ENCODE peak calls at places on chromosomes 3 and 15, in seven cellular contexts. One of them, this sample, is unnamed.

GRCh38 chr3:21624514-21624913 is 126.5 kb downstream of the ZNF385D start:
- DNase-seq in stimulated activated naive CD8-positive, alpha-beta T cell treated with anti-CD3 and anti-CD28 coated beads, Interleukin-15, amount 100 ng/mL, for 72 hours: no peak
- DNase-seq in NCI-H2029: no peak
- DNase-seq in cardiac muscle cell: peak
- DNase-seq in AG08395: no peak
- DNase-seq in NB4: no peak
- DNase-seq in AG10803: no peak
- DNase-seq in this sample: no peak

GRCh38 chr3:29275309-29275708 is 5.6 kb upstream of the RBMS3 start:
- DNase-seq in NB4: no peak
- DNase-seq in stimulated activated naive CD8-positive, alpha-beta T cell treated with anti-CD3 and anti-CD28 coated beads, Interleukin-15, amount 100 ng/mL, for 72 hours: no peak
- DNase-seq in NCI-H2029: no peak
- DNase-seq in AG10803: peak
- DNase-seq in AG08395: peak
- DNase-seq in cardiac muscle cell: peak
- DNase-seq in this sample: no peak

GRCh38 chr15:60423540-60423939 is 25.8 kb upstream of the ANXA2 start:
- DNase-seq in AG08395: peak
- DNase-seq in NB4: no peak
- DNase-seq in AG10803: peak
- DNase-seq in NCI-H2029: no peak
- DNase-seq in stimulated activated naive CD8-positive, alpha-beta T cell treated with anti-CD3 and anti-CD28 coated beads, Interleukin-15, amount 100 ng/mL, for 72 hours: no peak
- DNase-seq in cardiac muscle cell: peak
- DNase-seq in this sample: no peak

GRCh38 chr3:50340404-50341329 is at the start of gene RASSF1:
- DNase-seq in AG10803: peak
- DNase-seq in NCI-H2029: no peak
- DNase-seq in cardiac muscle cell: peak
- DNase-seq in NB4: peak
- DNase-seq in AG08395: peak
- DNase-seq in stimulated activated naive CD8-positive, alpha-beta T cell treated with anti-CD3 and anti-CD28 coated beads, Interleukin-15, amount 100 ng/mL, for 72 hours: peak
- DNase-seq in this sample: no peak

GRCh38 chr3:197298858-197299854 is 744 bp upstream of the DLG1 start:
- DNase-seq in AG08395: no peak
- DNase-seq in cardiac muscle cell: peak
- DNase-seq in stimulated activated naive CD8-positive, alpha-beta T cell treated with anti-CD3 and anti-CD28 coated beads, Interleukin-15, amount 100 ng/mL, for 72 hours: peak
- DNase-seq in AG10803: peak
- DNase-seq in NB4: peak
- DNase-seq in NCI-H2029: peak
- DNase-seq in this sample: peak

GRCh38 chr3:86794336-86795065 is 196.4 kb downstream of the VGLL3 start:
- DNase-seq in AG10803: peak
- DNase-seq in NCI-H2029: no peak
- DNase-seq in stimulated activated naive CD8-positive, alpha-beta T cell treated with anti-CD3 and anti-CD28 coated beads, Interleukin-15, amount 100 ng/mL, for 72 hours: no peak
- DNase-seq in cardiac muscle cell: peak
- DNase-seq in NB4: no peak
- DNase-seq in AG08395: no peak
- DNase-seq in this sample: no peak

GRCh38 chr15:88805031-88805780 is 2.0 kb downstream of the ACAN start:
- DNase-seq in NCI-H2029: no peak
- DNase-seq in stimulated activated naive CD8-positive, alpha-beta T cell treated with anti-CD3 and anti-CD28 coated beads, Interleukin-15, amount 100 ng/mL, for 72 hours: no peak
- DNase-seq in cardiac muscle cell: no peak
- DNase-seq in AG10803: no peak
- DNase-seq in NB4: peak
- DNase-seq in AG08395: no peak
- DNase-seq in this sample: no peak

GRCh38 chr3:30702521-30703404 is 96.4 kb downstream of the TGFBR2 start:
- DNase-seq in stimulated activated naive CD8-positive, alpha-beta T cell treated with anti-CD3 and anti-CD28 coated beads, Interleukin-15, amount 100 ng/mL, for 72 hours: no peak
- DNase-seq in AG10803: no peak
- DNase-seq in AG08395: no peak
- DNase-seq in NB4: no peak
- DNase-seq in cardiac muscle cell: no peak
- DNase-seq in NCI-H2029: no peak
- DNase-seq in this sample: no peak

GRCh38 chr3:75338342-75338741 is 325.8 kb upstream of the FRG2C start:
- DNase-seq in stimulated activated naive CD8-positive, alpha-beta T cell treated with anti-CD3 and anti-CD28 coated beads, Interleukin-15, amount 100 ng/mL, for 72 hours: no peak
- DNase-seq in cardiac muscle cell: no peak
- DNase-seq in NB4: no peak
- DNase-seq in AG10803: no peak
- DNase-seq in AG08395: no peak
- DNase-seq in NCI-H2029: no peak
- DNase-seq in this sample: no peak

GRCh38 chr3:12405432-12406272 is 78.6 kb upstream of the TSEN2 start:
- DNase-seq in stimulated activated naive CD8-positive, alpha-beta T cell treated with anti-CD3 and anti-CD28 coated beads, Interleukin-15, amount 100 ng/mL, for 72 hours: no peak
- DNase-seq in NB4: peak
- DNase-seq in cardiac muscle cell: peak
- DNase-seq in NCI-H2029: no peak
- DNase-seq in AG08395: no peak
- DNase-seq in AG10803: no peak
- DNase-seq in this sample: no peak

GRCh38 chr3:8972614-8973013 is 9.3 kb upstream of the RAD18 start:
- DNase-seq in AG08395: peak
- DNase-seq in NB4: peak
- DNase-seq in cardiac muscle cell: peak
- DNase-seq in NCI-H2029: peak
- DNase-seq in AG10803: peak
- DNase-seq in stimulated activated naive CD8-positive, alpha-beta T cell treated with anti-CD3 and anti-CD28 coated beads, Interleukin-15, amount 100 ng/mL, for 72 hours: no peak
- DNase-seq in this sample: no peak

GRCh38 chr3:194082596-194083220 is 53.2 kb upstream of the HES1 start:
- DNase-seq in AG10803: peak
- DNase-seq in AG08395: peak
- DNase-seq in NB4: no peak
- DNase-seq in NCI-H2029: no peak
- DNase-seq in cardiac muscle cell: peak
- DNase-seq in stimulated activated naive CD8-positive, alpha-beta T cell treated with anti-CD3 and anti-CD28 coated beads, Interleukin-15, amount 100 ng/mL, for 72 hours: no peak
- DNase-seq in this sample: no peak

GRCh38 chr3:127102587-127102986 is 90.3 kb upstream of the PRR23E start:
- DNase-seq in cardiac muscle cell: no peak
- DNase-seq in AG08395: no peak
- DNase-seq in NCI-H2029: no peak
- DNase-seq in AG10803: no peak
- DNase-seq in NB4: no peak
- DNase-seq in stimulated activated naive CD8-positive, alpha-beta T cell treated with anti-CD3 and anti-CD28 coated beads, Interleukin-15, amount 100 ng/mL, for 72 hours: no peak
- DNase-seq in this sample: no peak

GRCh38 chr3:127037971-127038446 is 55.1 kb downstream of the PLXNA1 start:
- DNase-seq in NCI-H2029: no peak
- DNase-seq in stimulated activated naive CD8-positive, alpha-beta T cell treated with anti-CD3 and anti-CD28 coated beads, Interleukin-15, amount 100 ng/mL, for 72 hours: no peak
- DNase-seq in AG08395: no peak
- DNase-seq in cardiac muscle cell: no peak
- DNase-seq in NB4: no peak
- DNase-seq in AG10803: no peak
- DNase-seq in this sample: no peak

GRCh38 chr15:48641416-48641815 is 4.1 kb downstream of the FBN1 start:
- DNase-seq in stimulated activated naive CD8-positive, alpha-beta T cell treated with anti-CD3 and anti-CD28 coated beads, Interleukin-15, amount 100 ng/mL, for 72 hours: no peak
- DNase-seq in AG08395: no peak
- DNase-seq in AG10803: no peak
- DNase-seq in NB4: peak
- DNase-seq in cardiac muscle cell: peak
- DNase-seq in NCI-H2029: no peak
- DNase-seq in this sample: no peak

GRCh38 chr15:66294932-66295235 is 1.5 kb downstream of the DIS3L start:
- DNase-seq in cardiac muscle cell: peak
- DNase-seq in AG10803: no peak
- DNase-seq in NB4: peak
- DNase-seq in NCI-H2029: no peak
- DNase-seq in stimulated activated naive CD8-positive, alpha-beta T cell treated with anti-CD3 and anti-CD28 coated beads, Interleukin-15, amount 100 ng/mL, for 72 hours: no peak
- DNase-seq in AG08395: peak
- DNase-seq in this sample: no peak

GRCh38 chr15:65659502-65660052 is 37.8 kb downstream of the SLC24A1 start:
- DNase-seq in NCI-H2029: no peak
- DNase-seq in cardiac muscle cell: no peak
- DNase-seq in AG10803: no peak
- DNase-seq in stimulated activated naive CD8-positive, alpha-beta T cell treated with anti-CD3 and anti-CD28 coated beads, Interleukin-15, amount 100 ng/mL, for 72 hours: no peak
- DNase-seq in NB4: no peak
- DNase-seq in AG08395: no peak
- DNase-seq in this sample: no peak

GRCh38 chr15:69395460-69395859 is 18.7 kb upstream of the KIF23 start:
- DNase-seq in AG08395: no peak
- DNase-seq in stimulated activated naive CD8-positive, alpha-beta T cell treated with anti-CD3 and anti-CD28 coated beads, Interleukin-15, amount 100 ng/mL, for 72 hours: no peak
- DNase-seq in AG10803: no peak
- DNase-seq in NCI-H2029: no peak
- DNase-seq in NB4: no peak
- DNase-seq in cardiac muscle cell: no peak
- DNase-seq in this sample: no peak

GRCh38 chr15:61653110-61653509 is 407.1 kb downstream of the VPS13C start:
- DNase-seq in stimulated activated naive CD8-positive, alpha-beta T cell treated with anti-CD3 and anti-CD28 coated beads, Interleukin-15, amount 100 ng/mL, for 72 hours: no peak
- DNase-seq in AG08395: no peak
- DNase-seq in cardiac muscle cell: no peak
- DNase-seq in AG10803: no peak
- DNase-seq in NB4: no peak
- DNase-seq in NCI-H2029: no peak
- DNase-seq in this sample: no peak

GRCh38 chr3:42804831-42805821 is 836 bp upstream of the HIGD1A start:
- DNase-seq in cardiac muscle cell: peak
- DNase-seq in AG08395: no peak
- DNase-seq in stimulated activated naive CD8-positive, alpha-beta T cell treated with anti-CD3 and anti-CD28 coated beads, Interleukin-15, amount 100 ng/mL, for 72 hours: peak
- DNase-seq in NCI-H2029: no peak
- DNase-seq in AG10803: no peak
- DNase-seq in NB4: no peak
- DNase-seq in this sample: no peak

GRCh38 chr15:89321521-89322410 is 12.9 kb downstream of the POLG start:
- DNase-seq in NB4: no peak
- DNase-seq in cardiac muscle cell: no peak
- DNase-seq in NCI-H2029: no peak
- DNase-seq in stimulated activated naive CD8-positive, alpha-beta T cell treated with anti-CD3 and anti-CD28 coated beads, Interleukin-15, amount 100 ng/mL, for 72 hours: no peak
- DNase-seq in AG10803: no peak
- DNase-seq in AG08395: no peak
- DNase-seq in this sample: no peak

GRCh38 chr15:52056496-52056895 is 37.5 kb downstream of the MAPK6 start:
- DNase-seq in AG10803: no peak
- DNase-seq in stimulated activated naive CD8-positive, alpha-beta T cell treated with anti-CD3 and anti-CD28 coated beads, Interleukin-15, amount 100 ng/mL, for 72 hours: no peak
- DNase-seq in NCI-H2029: no peak
- DNase-seq in NB4: no peak
- DNase-seq in cardiac muscle cell: no peak
- DNase-seq in AG08395: no peak
- DNase-seq in this sample: no peak

GRCh38 chr3:63874769-63875168 is 11.1 kb downstream of the ATXN7 start:
- DNase-seq in AG08395: no peak
- DNase-seq in AG10803: no peak
- DNase-seq in stimulated activated naive CD8-positive, alpha-beta T cell treated with anti-CD3 and anti-CD28 coated beads, Interleukin-15, amount 100 ng/mL, for 72 hours: no peak
- DNase-seq in cardiac muscle cell: no peak
- DNase-seq in NB4: peak
- DNase-seq in NCI-H2029: peak
- DNase-seq in this sample: no peak

GRCh38 chr3:188294823-188295487 is 141.0 kb downstream of the LPP start:
- DNase-seq in cardiac muscle cell: peak
- DNase-seq in NCI-H2029: peak
- DNase-seq in AG10803: peak
- DNase-seq in stimulated activated naive CD8-positive, alpha-beta T cell treated with anti-CD3 and anti-CD28 coated beads, Interleukin-15, amount 100 ng/mL, for 72 hours: no peak
- DNase-seq in AG08395: peak
- DNase-seq in NB4: no peak
- DNase-seq in this sample: peak

GRCh38 chr3:17195192-17195611 is 310.4 kb downstream of the PLCL2 start:
- DNase-seq in AG08395: peak
- DNase-seq in NB4: peak
- DNase-seq in NCI-H2029: peak
- DNase-seq in AG10803: peak
- DNase-seq in stimulated activated naive CD8-positive, alpha-beta T cell treated with anti-CD3 and anti-CD28 coated beads, Interleukin-15, amount 100 ng/mL, for 72 hours: no peak
- DNase-seq in cardiac muscle cell: peak
- DNase-seq in this sample: no peak

GRCh38 chr3:171790898-171791694 is 19.2 kb downstream of the PLD1 start:
- DNase-seq in stimulated activated naive CD8-positive, alpha-beta T cell treated with anti-CD3 and anti-CD28 coated beads, Interleukin-15, amount 100 ng/mL, for 72 hours: no peak
- DNase-seq in cardiac muscle cell: no peak
- DNase-seq in NB4: no peak
- DNase-seq in AG10803: peak
- DNase-seq in AG08395: peak
- DNase-seq in NCI-H2029: no peak
- DNase-seq in this sample: no peak

GRCh38 chr15:38069506-38069905 is 135.1 kb downstream of the TMCO5A start:
- DNase-seq in NB4: peak
- DNase-seq in AG10803: peak
- DNase-seq in cardiac muscle cell: peak
- DNase-seq in NCI-H2029: no peak
- DNase-seq in stimulated activated naive CD8-positive, alpha-beta T cell treated with anti-CD3 and anti-CD28 coated beads, Interleukin-15, amount 100 ng/mL, for 72 hours: no peak
- DNase-seq in AG08395: peak
- DNase-seq in this sample: no peak

This sample was measured in DMS153.